ENCODE peak calls at places on chromosomes 2 and 18, in eight cellular contexts. One of them, this sample, is unnamed.

GRCh38 chr2:10487144-10488104 is 39.3 kb upstream of the ODC1 start:
- DNase-seq in MM.1S: no peak
- DNase-seq in HCT116: no peak
- DNase-seq in hepatocyte: peak; percentile 70
- DNase-seq in neural progenitor cell: no peak
- DNase-seq in GM23248: peak; percentile 30
- DNase-seq in PC-3: peak; percentile 87
- DNase-seq in GM23338: no peak
- DNase-seq in this sample: no peak

GRCh38 chr2:182068811-182069210 is 83.2 kb downstream of the PPP1R1C start:
- DNase-seq in GM23338: peak; percentile 4
- DNase-seq in hepatocyte: no peak
- DNase-seq in PC-3: peak; percentile 59
- DNase-seq in GM23248: peak; percentile 16
- DNase-seq in neural progenitor cell: no peak
- DNase-seq in MM.1S: no peak
- DNase-seq in HCT116: no peak
- DNase-seq in this sample: no peak

GRCh38 chr2:222707689-222708273 is 36.3 kb downstream of the MOGAT1 start:
- DNase-seq in GM23248: peak; percentile 68
- DNase-seq in GM23338: no peak
- DNase-seq in MM.1S: no peak
- DNase-seq in HCT116: no peak
- DNase-seq in PC-3: peak; percentile 46
- DNase-seq in neural progenitor cell: no peak
- DNase-seq in hepatocyte: peak; percentile 39
- DNase-seq in this sample: no peak

GRCh38 chr2:12396699-12397098 is 320.0 kb upstream of the TRIB2 start:
- DNase-seq in neural progenitor cell: no peak
- DNase-seq in hepatocyte: no peak
- DNase-seq in PC-3: no peak
- DNase-seq in MM.1S: no peak
- DNase-seq in HCT116: no peak
- DNase-seq in GM23338: no peak
- DNase-seq in GM23248: no peak
- DNase-seq in this sample: no peak

GRCh38 chr18:77108001-77108692 is 24.4 kb downstream of the MBP start:
- DNase-seq in MM.1S: peak; percentile 26
- DNase-seq in HCT116: no peak
- DNase-seq in GM23338: no peak
- DNase-seq in neural progenitor cell: peak; percentile 26
- DNase-seq in hepatocyte: peak; percentile 37
- DNase-seq in GM23248: peak; percentile 89
- DNase-seq in PC-3: no peak
- DNase-seq in this sample: peak; percentile 29

GRCh38 chr2:118473241-118473640 is 374.2 kb downstream of the EN1 start:
- DNase-seq in GM23248: peak; percentile 43
- DNase-seq in GM23338: no peak
- DNase-seq in HCT116: no peak
- DNase-seq in MM.1S: no peak
- DNase-seq in neural progenitor cell: no peak
- DNase-seq in hepatocyte: no peak
- DNase-seq in PC-3: no peak
- DNase-seq in this sample: no peak

GRCh38 chr2:17892726-17893534 is 14.5 kb downstream of the KCNS3 start:
- DNase-seq in GM23248: no peak
- DNase-seq in GM23338: peak; percentile 30
- DNase-seq in HCT116: no peak
- DNase-seq in hepatocyte: peak; percentile 20
- DNase-seq in PC-3: peak; percentile 24
- DNase-seq in neural progenitor cell: peak; percentile 22
- DNase-seq in MM.1S: no peak
- DNase-seq in this sample: no peak

GRCh38 chr2:212777020-212777491 is 238.5 kb upstream of the ERBB4 start:
- DNase-seq in PC-3: peak; percentile 77
- DNase-seq in GM23248: peak; percentile 66
- DNase-seq in neural progenitor cell: peak; percentile 77
- DNase-seq in hepatocyte: peak; percentile 53
- DNase-seq in GM23338: peak; percentile 43
- DNase-seq in HCT116: peak; percentile 6
- DNase-seq in MM.1S: peak; percentile 47
- DNase-seq in this sample: peak; percentile 50

GRCh38 chr2:10763461-10763800 is 42.0 kb downstream of the ATP6V1C2 start:
- DNase-seq in GM23338: no peak
- DNase-seq in PC-3: no peak
- DNase-seq in neural progenitor cell: no peak
- DNase-seq in HCT116: no peak
- DNase-seq in hepatocyte: no peak
- DNase-seq in MM.1S: no peak
- DNase-seq in GM23248: no peak
- DNase-seq in this sample: no peak

GRCh38 chr2:96556441-96557330 is 20.1 kb downstream of the ARID5A start:
- DNase-seq in MM.1S: no peak
- DNase-seq in PC-3: peak; percentile 99
- DNase-seq in GM23248: peak; percentile 91
- DNase-seq in hepatocyte: peak; percentile 87
- DNase-seq in GM23338: no peak
- DNase-seq in neural progenitor cell: no peak
- DNase-seq in HCT116: peak; percentile 97
- DNase-seq in this sample: no peak

GRCh38 chr2:82487354-82487753 is 1971.7 kb downstream of the SUCLG1 start:
- DNase-seq in HCT116: no peak
- DNase-seq in neural progenitor cell: no peak
- DNase-seq in GM23248: no peak
- DNase-seq in GM23338: no peak
- DNase-seq in MM.1S: no peak
- DNase-seq in PC-3: peak; percentile 52
- DNase-seq in hepatocyte: no peak
- DNase-seq in this sample: no peak

GRCh38 chr2:11248-11941 is 34.9 kb downstream of the FAM110C start:
- DNase-seq in MM.1S: peak; percentile 46
- DNase-seq in PC-3: peak; percentile 28
- DNase-seq in GM23248: peak; percentile 57
- DNase-seq in hepatocyte: peak; percentile 96
- DNase-seq in GM23338: peak; percentile 95
- DNase-seq in HCT116: peak; percentile 75
- DNase-seq in neural progenitor cell: peak; percentile 97
- DNase-seq in this sample: peak; percentile 50

GRCh38 chr2:179302764-179303561 is 38.3 kb upstream of the SESTD1 start:
- DNase-seq in GM23248: peak; percentile 2
- DNase-seq in HCT116: no peak
- DNase-seq in MM.1S: no peak
- DNase-seq in PC-3: no peak
- DNase-seq in hepatocyte: no peak
- DNase-seq in neural progenitor cell: no peak
- DNase-seq in GM23338: no peak
- DNase-seq in this sample: no peak

GRCh38 chr2:114862234-114862633 is 419.8 kb downstream of the DPP10 start:
- DNase-seq in GM23248: no peak
- DNase-seq in PC-3: no peak
- DNase-seq in MM.1S: no peak
- DNase-seq in neural progenitor cell: no peak
- DNase-seq in GM23338: no peak
- DNase-seq in HCT116: no peak
- DNase-seq in hepatocyte: no peak
- DNase-seq in this sample: no peak

GRCh38 chr2:96839288-96839874 is 4.4 kb downstream of the ANKRD23 start:
- DNase-seq in MM.1S: peak; percentile 94
- DNase-seq in hepatocyte: no peak
- DNase-seq in neural progenitor cell: no peak
- DNase-seq in HCT116: no peak
- DNase-seq in PC-3: no peak
- DNase-seq in GM23248: no peak
- DNase-seq in GM23338: peak; percentile 80
- DNase-seq in this sample: peak; percentile 58

GRCh38 chr2:43178602-43179542 is 47.5 kb downstream of the ZFP36L2 start:
- DNase-seq in PC-3: peak; percentile 84
- DNase-seq in HCT116: peak; percentile 64
- DNase-seq in GM23338: peak; percentile 78
- DNase-seq in neural progenitor cell: peak; percentile 73
- DNase-seq in hepatocyte: peak; percentile 86
- DNase-seq in MM.1S: peak; percentile 47
- DNase-seq in GM23248: peak; percentile 93
- DNase-seq in this sample: no peak

GRCh38 chr18:23572570-23572969 is 13.7 kb downstream of the NPC1 start:
- DNase-seq in PC-3: no peak
- DNase-seq in hepatocyte: no peak
- DNase-seq in HCT116: no peak
- DNase-seq in GM23338: no peak
- DNase-seq in GM23248: no peak
- DNase-seq in MM.1S: no peak
- DNase-seq in neural progenitor cell: no peak
- DNase-seq in this sample: no peak

GRCh38 chr18:23573020-23573419 is 13.3 kb downstream of the NPC1 start:
- DNase-seq in PC-3: no peak
- DNase-seq in HCT116: no peak
- DNase-seq in GM23248: no peak
- DNase-seq in MM.1S: no peak
- DNase-seq in hepatocyte: no peak
- DNase-seq in GM23338: no peak
- DNase-seq in neural progenitor cell: no peak
- DNase-seq in this sample: no peak

GRCh38 chr18:23573948-23574431 is 12.3 kb downstream of the NPC1 start:
- DNase-seq in HCT116: no peak
- DNase-seq in MM.1S: peak; percentile 12
- DNase-seq in neural progenitor cell: no peak
- DNase-seq in hepatocyte: peak; percentile 55
- DNase-seq in GM23338: peak; percentile 37
- DNase-seq in PC-3: peak; percentile 81
- DNase-seq in GM23248: peak; percentile 77
- DNase-seq in this sample: no peak

GRCh38 chr18:23574611-23575308 is 11.5 kb downstream of the NPC1 start:
- DNase-seq in hepatocyte: no peak
- DNase-seq in GM23248: no peak
- DNase-seq in HCT116: no peak
- DNase-seq in PC-3: no peak
- DNase-seq in MM.1S: no peak
- DNase-seq in neural progenitor cell: no peak
- DNase-seq in GM23338: no peak
- DNase-seq in this sample: no peak

DNA sequence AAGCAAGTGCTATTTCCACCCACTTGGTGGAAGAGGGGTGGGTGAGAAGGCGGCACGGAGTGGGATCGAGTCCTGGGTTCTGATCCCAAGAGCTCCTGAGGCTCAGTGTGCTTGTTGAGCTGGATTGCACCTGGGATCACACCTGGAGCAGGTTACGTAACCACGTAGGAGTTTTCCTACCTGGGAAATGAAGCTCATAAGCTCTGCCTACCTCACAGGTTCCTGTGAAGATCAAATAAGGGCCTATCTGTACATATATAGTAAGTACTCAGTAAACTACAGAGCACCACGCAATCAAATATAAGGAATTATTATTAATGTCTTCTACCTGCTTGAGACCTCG is 11.0 kb downstream of the NPC1 start:
- DNase-seq in HCT116: no peak
- DNase-seq in PC-3: no peak
- DNase-seq in GM23248: no peak
- DNase-seq in MM.1S: no peak
- DNase-seq in GM23338: no peak
- DNase-seq in hepatocyte: no peak
- DNase-seq in neural progenitor cell: no peak
- DNase-seq in this sample: no peak
- H3K4me1 ChIP-seq in HCT116: no peaks in the 10 kb centered on the region
- H3K4me1 ChIP-seq in PC-3: peaks cover 18% of the 10 kb centered on the region
- H3K4me1 ChIP-seq in GM23248: peaks cover 28% of the 10 kb centered on the region
- H3K4me1 ChIP-seq in MM.1S: peaks cover 15% of the 10 kb centered on the region
- H3K4me1 ChIP-seq in GM23338: peaks cover 6% of the 10 kb centered on the region
- H3K4me1 ChIP-seq in hepatocyte: peaks cover 29% of the 10 kb centered on the region
- H3K4me1 ChIP-seq in neural progenitor cell: peaks cover 12% of the 10 kb centered on the region
- H3K4me1 ChIP-seq in this sample: peaks cover 12% of the 10 kb centered on the region

GRCh38 chr2:48723125-48723524 is 32.4 kb downstream of the LHCGR start:
- DNase-seq in hepatocyte: no peak
- DNase-seq in neural progenitor cell: no peak
- DNase-seq in MM.1S: no peak
- DNase-seq in GM23338: no peak
- DNase-seq in PC-3: peak; percentile 12
- DNase-seq in GM23248: peak; percentile 96
- DNase-seq in HCT116: no peak
- DNase-seq in this sample: no peak
- TF ChIP-seq EZH2phosphoT487 in hepatocyte: no peak
- TF ChIP-seq EZH2phosphoT487 in neural progenitor cell: no peak
- TF ChIP-seq EZH2phosphoT487 in MM.1S: no peak
- TF ChIP-seq EZH2phosphoT487 in GM23338: no peak
- TF ChIP-seq EZH2phosphoT487 in PC-3: no peak
- TF ChIP-seq EZH2phosphoT487 in GM23248: peak; percentile 76
- TF ChIP-seq EZH2phosphoT487 in HCT116: no peak
- TF ChIP-seq EZH2phosphoT487 in this sample: no peak

DNA sequence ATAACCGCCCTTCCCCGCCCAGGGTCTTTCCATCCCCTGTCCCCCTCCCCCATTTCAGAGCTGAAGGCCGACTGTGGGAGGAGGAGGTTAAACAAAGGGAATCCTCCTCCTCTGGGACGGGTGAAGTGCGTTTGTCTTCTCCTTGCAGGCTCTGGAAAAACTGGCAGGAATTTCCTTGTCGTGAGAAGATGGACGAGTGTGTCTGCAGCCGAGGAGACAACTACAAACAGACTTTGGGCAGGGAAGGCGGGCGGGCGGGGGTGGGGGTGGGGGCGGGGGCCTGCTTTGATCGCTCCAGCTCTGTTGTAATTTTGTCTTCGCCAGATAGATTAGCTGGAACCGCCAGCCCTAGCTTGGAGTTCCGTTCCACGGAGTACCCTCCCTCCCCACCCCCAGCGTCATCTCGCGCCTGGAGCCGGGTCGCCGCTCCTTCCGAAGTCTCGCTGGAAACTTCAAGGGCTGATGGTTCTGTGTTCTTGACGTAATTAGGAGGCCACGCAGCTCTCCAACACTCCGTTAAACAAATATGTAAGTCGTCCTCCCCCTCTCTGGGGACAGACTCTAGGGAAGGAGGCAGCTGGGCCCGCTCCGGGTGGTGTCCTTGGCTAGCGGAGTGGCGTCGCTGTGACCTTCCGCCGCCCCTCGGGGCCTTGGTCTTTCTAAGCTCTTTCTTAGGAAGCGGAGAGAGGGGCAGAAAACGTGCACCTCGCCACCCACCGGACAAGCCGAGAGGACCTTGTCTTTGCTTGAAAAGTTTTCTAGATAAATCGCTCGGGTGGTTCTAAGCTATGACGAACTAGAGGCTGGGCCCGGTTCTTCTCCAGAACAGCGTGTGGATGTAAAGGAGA is 6.2 kb upstream of the SP9 start:
- DNase-seq in HCT116: no peak
- DNase-seq in hepatocyte: peak; percentile 29
- DNase-seq in PC-3: no peak
- DNase-seq in GM23248: peak; percentile 55
- DNase-seq in MM.1S: no peak
- DNase-seq in neural progenitor cell: peak; percentile 57
- DNase-seq in GM23338: peak; percentile 74
- DNase-seq in this sample: no peak
- H3K4me3 ChIP-seq in HCT116: no peak overlapping the region
- H3K4me3 ChIP-seq in hepatocyte: no peak overlapping the region
- H3K4me3 ChIP-seq in PC-3: no peak overlapping the region
- H3K4me3 ChIP-seq in GM23248: peak overlapping the region; percentile 56
- H3K4me3 ChIP-seq in MM.1S: no peak overlapping the region
- H3K4me3 ChIP-seq in neural progenitor cell: peak overlapping the region; percentile 35
- H3K4me3 ChIP-seq in GM23338: peak overlapping the region; percentile 61
- H3K4me3 ChIP-seq in this sample: no peak overlapping the region

DNA sequence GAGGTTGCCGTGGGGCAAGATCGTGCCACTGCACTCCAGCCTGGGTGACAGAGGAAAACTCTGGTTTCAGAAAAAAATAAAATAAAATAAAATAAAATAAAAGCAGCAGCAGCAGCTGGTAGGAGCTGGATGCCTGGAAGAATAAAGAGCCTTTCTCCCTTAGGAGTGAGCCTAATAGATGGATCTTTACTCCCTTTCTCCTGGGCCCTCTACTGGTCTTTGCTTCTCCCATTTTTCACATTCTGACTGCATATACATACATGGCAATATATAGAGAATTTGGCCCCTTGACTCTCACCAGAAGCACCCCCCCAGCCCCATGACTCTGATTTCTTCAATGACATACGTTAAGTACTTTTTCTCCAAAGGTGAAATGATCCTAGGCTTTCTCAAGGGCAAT is 9.8 kb upstream of the MALT1 start:
- DNase-seq in PC-3: peak; percentile 20
- DNase-seq in neural progenitor cell: peak; percentile 13
- DNase-seq in hepatocyte: peak; percentile 17
- DNase-seq in GM23248: peak; percentile 38
- DNase-seq in MM.1S: no peak
- DNase-seq in GM23338: peak; percentile 24
- DNase-seq in HCT116: no peak
- DNase-seq in this sample: no peak
- H3K4me1 ChIP-seq in PC-3: peaks cover 13% of the 10 kb centered on the region
- H3K4me1 ChIP-seq in neural progenitor cell: no peaks in the 10 kb centered on the region
- H3K4me1 ChIP-seq in hepatocyte: no peaks in the 10 kb centered on the region
- H3K4me1 ChIP-seq in GM23248: peaks cover 26% of the 10 kb centered on the region
- H3K4me1 ChIP-seq in MM.1S: peaks cover 38% of the 10 kb centered on the region
- H3K4me1 ChIP-seq in GM23338: no peaks in the 10 kb centered on the region
- H3K4me1 ChIP-seq in HCT116: peaks cover 6% of the 10 kb centered on the region
- H3K4me1 ChIP-seq in this sample: peaks cover 49% of the 10 kb centered on the region

This sample was measured in OCI-LY7.